ENCODE peak calls at places on chromosomes 7 and 10, in five cellular contexts. R, O, V, I and L are unnamed samples.

GRCh38 chr10:17527530-17528146 is 73.2 kb upstream of the ST8SIA6 start:
- DNase-seq in R (peak; percentile 22), O (no peak), V (no peak), I (no peak), L (peak; percentile 21)

GRCh38 chr7:55052081-55052480 is 33.3 kb downstream of the EGFR start:
- DNase-seq in R (no peak), O (no peak), V (no peak), I (no peak), L (no peak)

GRCh38 chr10:123999956-124000615 is 93.3 kb downstream of the CHST15 start:
- DNase-seq in R (no peak), O (no peak), V (no peak), I (no peak), L (no peak)

GRCh38 chr10:32189400-32190084 is 133.3 kb upstream of the KIF5B start:
- DNase-seq in R (no peak), O (peak; percentile 75), V (no peak), I (no peak), L (no peak)

GRCh38 chr10:74213019-74213418 is 62.0 kb downstream of the ADK start:
- DNase-seq in R (no peak), O (no peak), V (no peak), I (no peak), L (no peak)

GRCh38 chr7:151665363-151665762 is 145.7 kb upstream of the RHEB start:
- DNase-seq in R (no peak), O (no peak), V (no peak), I (no peak), L (no peak)

GRCh38 chr7:114450431-114450830 is 35.8 kb downstream of the FOXP2 start:
- DNase-seq in R (no peak), O (no peak), V (no peak), I (no peak), L (no peak)

GRCh38 chr7:81190997-81191747 is 272.3 kb upstream of the SEMA3C start:
- DNase-seq in R (peak; percentile 30), O (peak; percentile 12), V (no peak), I (no peak), L (no peak)

GRCh38 chr7:41503438-41503837 is 199.5 kb downstream of the INHBA start:
- DNase-seq in R (no peak), O (no peak), V (no peak), I (no peak), L (no peak)

GRCh38 chr10:14160299-14160698 is 170.4 kb downstream of the FRMD4A start:
- DNase-seq in R (no peak), O (no peak), V (no peak), I (no peak), L (no peak)

GRCh38 chr10:285216-285967 is 150.1 kb downstream of the ZMYND11 start:
- DNase-seq in R (no peak), O (no peak), V (no peak), I (no peak), L (no peak)

GRCh38 chr10:283916-284356 is 148.7 kb downstream of the ZMYND11 start:
- DNase-seq in R (no peak), O (no peak), V (peak; percentile 79), I (no peak), L (no peak)

GRCh38 chr10:279655-280054 is 144.4 kb downstream of the ZMYND11 start:
- DNase-seq in R (no peak), O (no peak), V (no peak), I (no peak), L (no peak)

GRCh38 chr10:283140-283479 is 147.9 kb downstream of the ZMYND11 start:
- DNase-seq in R (no peak), O (no peak), V (no peak), I (no peak), L (no peak)

DNA sequence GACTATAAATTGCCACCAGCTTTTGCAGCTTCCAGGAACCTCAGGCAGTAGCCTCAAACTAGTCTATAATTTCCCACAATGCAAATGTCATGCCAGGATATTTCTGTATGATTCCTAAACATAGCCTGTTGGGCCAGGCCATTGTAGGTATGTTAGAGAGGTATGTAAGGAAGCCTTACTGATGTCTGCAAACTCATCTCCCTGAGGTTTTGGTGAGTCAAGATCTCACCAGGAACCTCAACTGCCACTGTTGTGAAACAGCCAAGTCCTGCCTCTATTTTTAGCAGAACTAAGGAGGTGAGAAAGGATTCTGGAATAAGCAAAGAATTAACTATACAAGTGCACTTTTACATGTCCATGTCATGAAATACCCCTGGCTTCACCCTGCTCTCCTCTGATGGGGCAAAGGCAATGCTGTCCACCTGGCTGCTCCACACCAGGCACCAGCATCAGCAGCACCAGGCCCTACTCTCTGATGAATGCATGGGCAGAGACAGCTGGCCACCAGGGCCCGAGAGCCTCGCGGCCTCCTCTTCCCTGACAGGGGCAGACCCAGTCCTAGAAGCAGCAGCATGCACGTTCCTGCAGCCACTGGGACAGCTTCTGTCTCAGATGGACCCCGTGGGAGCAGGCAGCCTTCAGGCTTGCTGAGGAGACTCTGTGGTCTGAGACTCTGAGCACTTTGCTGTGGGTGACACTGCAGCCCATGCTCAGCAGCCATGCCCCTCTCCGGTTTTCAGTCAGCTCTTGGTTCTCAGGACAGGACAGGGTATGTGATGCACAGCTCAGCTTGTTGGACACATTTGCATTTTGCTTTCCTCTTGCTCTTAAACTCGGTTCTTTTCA is 147.3 kb downstream of the ZMYND11 start:
- DNase-seq in R (no peak), O (no peak), V (no peak), I (no peak), L (no peak)
- TF ChIP-seq HDAC2 in R (no peak), O (no peak), V (no peak), I (no peak), L (no peak)

GRCh38 chr7:28225581-28225980 is 45.0 kb upstream of the JAZF1 start:
- DNase-seq in R (no peak), O (no peak), V (no peak), I (no peak), L (no peak)

GRCh38 chr7:28228386-28228785 is 47.8 kb upstream of the JAZF1 start:
- DNase-seq in R (no peak), O (no peak), V (no peak), I (no peak), L (no peak)

GRCh38 chr7:28219793-28220192 is 39.2 kb upstream of the JAZF1 start:
- DNase-seq in R (no peak), O (no peak), V (no peak), I (no peak), L (no peak)

GRCh38 chr7:28224172-28224571 is 43.6 kb upstream of the JAZF1 start:
- DNase-seq in R (no peak), O (no peak), V (no peak), I (no peak), L (no peak)

GRCh38 chr7:28224675-28225074 is 44.1 kb upstream of the JAZF1 start:
- DNase-seq in R (no peak), O (no peak), V (no peak), I (no peak), L (no peak)
- TF ChIP-seq HDAC2 in R (no peak), O (no peak), V (no peak), I (no peak), L (no peak)

DNA sequence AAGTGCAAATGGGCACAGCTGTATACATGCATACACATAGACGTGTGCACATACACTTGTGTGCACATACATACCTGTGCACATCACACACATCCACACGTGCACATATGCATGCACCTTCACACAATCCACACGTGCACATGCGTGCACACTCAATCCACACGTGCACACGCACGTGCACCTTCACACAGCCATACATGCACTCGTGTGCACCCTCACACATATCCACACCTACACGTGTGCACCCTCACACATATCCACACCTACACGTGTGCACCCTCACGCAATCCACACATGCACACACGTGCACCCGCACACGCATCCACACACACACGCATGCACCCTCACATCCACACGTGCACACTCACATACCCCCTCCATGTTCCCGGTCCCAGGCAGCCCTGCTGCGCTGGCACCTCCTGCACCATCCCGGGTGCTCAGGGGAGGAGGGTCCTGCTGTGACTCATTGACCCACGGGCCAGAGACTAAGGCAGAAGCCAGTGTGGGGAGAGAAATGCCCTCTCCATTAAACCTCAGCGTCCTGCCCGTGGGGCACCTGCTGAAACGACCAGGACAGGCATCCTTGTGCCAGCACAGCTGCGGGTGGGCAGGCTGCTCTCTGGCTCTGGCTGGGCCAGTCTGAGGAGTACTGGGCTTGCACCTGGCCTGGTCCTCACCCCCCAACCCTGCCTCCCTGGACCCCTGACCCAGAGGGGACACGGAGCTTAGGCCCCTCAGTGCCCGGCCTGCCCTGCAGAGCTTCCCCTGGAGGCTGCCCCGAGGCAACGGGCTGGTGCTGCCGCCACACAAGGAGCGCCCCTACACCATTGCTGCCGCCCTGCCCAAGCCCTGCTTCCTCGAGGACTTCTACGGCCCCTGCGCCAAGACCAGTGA is 17.8 kb upstream of the UTF1 start:
- DNase-seq in R (no peak), O (no peak), V (no peak), I (no peak), L (no peak)
- TF ChIP-seq HDAC2 in R (no peak), O (no peak), V (no peak), I (no peak), L (no peak)

DNA sequence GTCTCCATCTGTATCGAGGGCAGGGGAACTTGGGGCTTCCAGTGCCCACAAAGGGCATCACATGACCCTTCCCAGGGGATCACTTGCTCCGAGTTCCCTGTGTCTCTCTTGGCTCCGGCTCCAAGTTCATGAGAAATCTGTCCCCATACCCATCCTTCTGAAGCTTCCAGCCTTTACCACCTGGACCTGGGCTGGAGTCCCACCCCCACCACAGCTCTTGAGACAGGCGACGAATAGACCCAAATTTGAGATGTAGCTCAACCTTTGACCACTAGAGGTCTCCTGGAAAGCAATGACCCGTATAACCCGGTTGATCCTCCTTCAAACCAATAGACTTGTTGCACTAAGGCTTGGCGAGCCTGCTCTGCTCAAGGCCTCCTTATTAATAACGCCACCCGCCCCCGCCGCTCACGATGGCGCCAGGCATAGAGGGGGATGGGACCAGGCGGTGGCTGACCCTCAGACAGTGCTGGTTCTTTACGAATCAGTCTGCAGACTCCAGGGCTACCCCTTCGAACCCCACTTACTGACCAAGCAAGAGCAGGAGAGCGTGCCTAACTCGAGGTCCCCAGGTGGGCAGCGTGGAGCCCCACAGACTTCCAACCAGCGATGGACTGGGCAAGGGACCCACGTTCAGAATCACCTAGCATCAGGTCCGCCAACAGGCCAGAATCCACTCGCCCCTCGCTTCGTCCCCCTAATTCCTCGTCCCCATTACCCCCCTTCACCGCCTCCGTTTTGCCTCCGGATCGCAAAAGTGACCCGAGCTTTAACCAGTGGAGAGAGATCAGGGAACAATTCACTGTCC is 4.4 kb upstream of the ARID5B start:
- DNase-seq in R (peak; percentile 89), O (peak; percentile 74), V (peak; percentile 85), I (peak; percentile 88), L (peak; percentile 79)
- TF ChIP-seq HDAC2 in R (no peak), O (peak; percentile 21), V (no peak), I (no peak), L (no peak)